ENCODE peak calls at places on chromosome 1, in four cellular contexts. One of them, this sample, is unnamed.

GRCh38 chr1:29317916-29318530 is 81.7 kb downstream of the PTPRU start:
- DNase-seq in K562: no peak
- DNase-seq in HepG2: no peak
- DNase-seq in SK-N-SH: no peak
- DNase-seq in this sample: no peak

GRCh38 chr1:55869050-55869449 is 653.9 kb upstream of the USP24 start:
- DNase-seq in K562: no peak
- DNase-seq in HepG2: no peak
- DNase-seq in SK-N-SH: no peak
- DNase-seq in this sample: no peak

GRCh38 chr1:63729227-63729620 is 44.6 kb upstream of the ROR1 start:
- DNase-seq in K562: no peak
- DNase-seq in HepG2: no peak
- DNase-seq in SK-N-SH: no peak
- DNase-seq in this sample: no peak

GRCh38 chr1:32716312-32717126 is 13.9 kb upstream of the SYNC start:
- DNase-seq in K562: peak; percentile 96
- DNase-seq in HepG2: peak; percentile 89
- DNase-seq in SK-N-SH: peak; percentile 70
- DNase-seq in this sample: peak; percentile 99

GRCh38 chr1:29236993-29237905 is 927 bp downstream of the PTPRU start:
- DNase-seq in K562: peak; percentile 53
- DNase-seq in HepG2: peak; percentile 34
- DNase-seq in SK-N-SH: peak; percentile 79
- DNase-seq in this sample: peak; percentile 49

GRCh38 chr1:168628807-168629206 is 52.4 kb downstream of the XCL1 start:
- DNase-seq in K562: no peak
- DNase-seq in HepG2: no peak
- DNase-seq in SK-N-SH: no peak
- DNase-seq in this sample: no peak

GRCh38 chr1:112995890-112996289 is 39.9 kb upstream of the SLC16A1 start:
- DNase-seq in K562: no peak
- DNase-seq in HepG2: no peak
- DNase-seq in SK-N-SH: no peak
- DNase-seq in this sample: no peak

GRCh38 chr1:168206111-168206510 is 19.7 kb upstream of the SFT2D2 start:
- DNase-seq in K562: no peak
- DNase-seq in HepG2: no peak
- DNase-seq in SK-N-SH: no peak
- DNase-seq in this sample: no peak

GRCh38 chr1:118947790-118948189 is 40.4 kb downstream of the TBX15 start:
- DNase-seq in K562: no peak
- DNase-seq in HepG2: no peak
- DNase-seq in SK-N-SH: no peak
- DNase-seq in this sample: no peak

GRCh38 chr1:87941292-87941946 is 612.7 kb downstream of the LMO4 start:
- DNase-seq in K562: no peak
- DNase-seq in HepG2: no peak
- DNase-seq in SK-N-SH: no peak
- DNase-seq in this sample: no peak

GRCh38 chr1:77220687-77221463 is 1.6 kb upstream of the PIGK start:
- DNase-seq in K562: no peak
- DNase-seq in HepG2: no peak
- DNase-seq in SK-N-SH: no peak
- DNase-seq in this sample: no peak

GRCh38 chr1:21332691-21333449 is 42.6 kb upstream of the ECE1 start:
- DNase-seq in K562: no peak
- DNase-seq in HepG2: peak; percentile 59
- DNase-seq in SK-N-SH: no peak
- DNase-seq in this sample: no peak

GRCh38 chr1:77776007-77776725 is 3.3 kb upstream of the MIGA1 start:
- DNase-seq in K562: no peak
- DNase-seq in HepG2: no peak
- DNase-seq in SK-N-SH: no peak
- DNase-seq in this sample: no peak

GRCh38 chr1:13706058-13706457 is 6.1 kb downstream of the PRDM2 start:
- DNase-seq in K562: no peak
- DNase-seq in HepG2: no peak
- DNase-seq in SK-N-SH: no peak
- DNase-seq in this sample: no peak

GRCh38 chr1:108505766-108506075 is 54.2 kb upstream of the EEIG2 start:
- DNase-seq in K562: no peak
- DNase-seq in HepG2: no peak
- DNase-seq in SK-N-SH: no peak
- DNase-seq in this sample: no peak

GRCh38 chr1:179550753-179551682 is 24.7 kb downstream of the NPHS2 start:
- DNase-seq in K562: no peak
- DNase-seq in HepG2: peak; percentile 23
- DNase-seq in SK-N-SH: no peak
- DNase-seq in this sample: no peak

GRCh38 chr1:3225668-3226067 is 156.7 kb downstream of the PRDM16 start:
- DNase-seq in K562: no peak
- DNase-seq in HepG2: no peak
- DNase-seq in SK-N-SH: no peak
- DNase-seq in this sample: no peak

GRCh38 chr1:55781944-55782482 is 566.8 kb upstream of the USP24 start:
- DNase-seq in K562: no peak
- DNase-seq in HepG2: no peak
- DNase-seq in SK-N-SH: no peak
- DNase-seq in this sample: no peak

GRCh38 chr1:157202331-157202730 is 64.1 kb upstream of the ETV3 start:
- DNase-seq in K562: no peak
- DNase-seq in HepG2: no peak
- DNase-seq in SK-N-SH: no peak
- DNase-seq in this sample: no peak

DNA sequence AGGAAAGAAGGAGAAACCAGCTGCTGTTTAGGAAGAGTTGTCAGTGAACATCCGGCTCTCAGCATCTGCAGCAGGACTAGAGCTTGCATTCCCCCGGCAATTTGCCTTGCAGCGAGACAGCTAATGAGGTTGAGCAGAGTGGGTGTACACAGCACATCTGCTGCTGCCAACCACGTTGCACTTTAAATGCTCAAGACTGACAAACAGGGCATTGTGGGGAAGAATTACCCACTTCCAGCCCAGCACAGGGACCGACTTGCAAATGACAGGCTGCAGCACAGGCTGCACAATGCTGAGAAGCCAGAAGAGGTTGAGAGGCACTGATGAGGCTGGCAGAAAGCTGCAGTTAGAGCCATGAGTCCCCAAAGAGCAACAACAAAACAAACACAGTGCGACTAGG is 47.5 kb upstream of the PLA2G2C start:
- DNase-seq in K562: no peak
- DNase-seq in HepG2: no peak
- DNase-seq in SK-N-SH: peak; percentile 69
- DNase-seq in this sample: no peak
- TF ChIP-seq FOXJ3 in K562: no peak
- TF ChIP-seq FOXJ3 in HepG2: no peak
- TF ChIP-seq FOXJ3 in SK-N-SH: no peak
- TF ChIP-seq FOXJ3 in this sample: no peak

GRCh38 chr1:24393892-24394291 is 19.7 kb downstream of the STPG1 start:
- DNase-seq in K562: peak; percentile 2
- DNase-seq in HepG2: no peak
- DNase-seq in SK-N-SH: no peak
- DNase-seq in this sample: no peak
- TF ChIP-seq USF2 in K562: no peak
- TF ChIP-seq USF2 in HepG2: no peak
- TF ChIP-seq USF2 in SK-N-SH: no peak
- TF ChIP-seq USF2 in this sample: no peak

GRCh38 chr1:160924791-160925651 is 29.6 kb downstream of the ITLN2 start:
- DNase-seq in K562: no peak
- DNase-seq in HepG2: no peak
- DNase-seq in SK-N-SH: no peak
- DNase-seq in this sample: no peak

DNA sequence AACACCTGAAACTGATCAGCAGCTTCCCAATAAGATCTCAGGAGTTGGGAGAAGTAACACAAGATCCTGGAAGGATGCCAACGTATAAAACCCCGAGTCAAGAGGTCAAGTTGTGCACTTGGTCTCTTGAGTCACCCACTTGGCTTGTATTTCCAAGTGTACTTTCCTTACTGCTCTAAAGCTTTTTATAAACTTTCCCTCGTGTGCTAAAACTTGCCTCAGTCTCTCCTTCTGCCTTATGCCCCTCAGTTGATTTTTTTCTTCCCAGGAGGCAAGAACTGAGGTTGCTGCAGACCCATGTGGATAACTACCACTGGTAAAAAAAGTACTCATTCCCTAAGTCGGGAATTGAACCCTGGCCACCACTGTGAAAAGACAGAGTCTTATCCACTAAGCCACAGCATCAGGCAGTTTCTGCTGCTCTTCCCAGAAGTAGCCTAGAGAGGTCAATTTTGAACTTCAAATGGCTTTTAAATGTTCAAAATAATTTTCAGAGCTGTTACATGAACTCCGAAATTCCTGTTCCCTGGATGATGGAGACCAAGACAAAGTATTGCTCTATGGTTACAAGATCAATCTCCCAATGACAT is 28.9 kb downstream of the ITLN2 start:
- DNase-seq in K562: no peak
- DNase-seq in HepG2: no peak
- DNase-seq in SK-N-SH: no peak
- DNase-seq in this sample: no peak
- TF ChIP-seq FOXJ3 in K562: no peak
- TF ChIP-seq FOXJ3 in HepG2: no peak
- TF ChIP-seq FOXJ3 in SK-N-SH: no peak
- TF ChIP-seq FOXJ3 in this sample: no peak

GRCh38 chr1:225845097-225845496 is 35.2 kb downstream of the EPHX1 start:
- DNase-seq in K562: no peak
- DNase-seq in HepG2: no peak
- DNase-seq in SK-N-SH: no peak
- DNase-seq in this sample: no peak

GRCh38 chr1:225846331-225847310 is 35.6 kb downstream of the TMEM63A start:
- DNase-seq in K562: no peak
- DNase-seq in HepG2: no peak
- DNase-seq in SK-N-SH: no peak
- DNase-seq in this sample: no peak

GRCh38 chr1:225844236-225845061 is 34.5 kb downstream of the EPHX1 start:
- DNase-seq in K562: no peak
- DNase-seq in HepG2: no peak
- DNase-seq in SK-N-SH: no peak
- DNase-seq in this sample: no peak

GRCh38 chr1:225847610-225848009 is 34.6 kb downstream of the TMEM63A start:
- DNase-seq in K562: no peak
- DNase-seq in HepG2: no peak
- DNase-seq in SK-N-SH: no peak
- DNase-seq in this sample: no peak

DNA sequence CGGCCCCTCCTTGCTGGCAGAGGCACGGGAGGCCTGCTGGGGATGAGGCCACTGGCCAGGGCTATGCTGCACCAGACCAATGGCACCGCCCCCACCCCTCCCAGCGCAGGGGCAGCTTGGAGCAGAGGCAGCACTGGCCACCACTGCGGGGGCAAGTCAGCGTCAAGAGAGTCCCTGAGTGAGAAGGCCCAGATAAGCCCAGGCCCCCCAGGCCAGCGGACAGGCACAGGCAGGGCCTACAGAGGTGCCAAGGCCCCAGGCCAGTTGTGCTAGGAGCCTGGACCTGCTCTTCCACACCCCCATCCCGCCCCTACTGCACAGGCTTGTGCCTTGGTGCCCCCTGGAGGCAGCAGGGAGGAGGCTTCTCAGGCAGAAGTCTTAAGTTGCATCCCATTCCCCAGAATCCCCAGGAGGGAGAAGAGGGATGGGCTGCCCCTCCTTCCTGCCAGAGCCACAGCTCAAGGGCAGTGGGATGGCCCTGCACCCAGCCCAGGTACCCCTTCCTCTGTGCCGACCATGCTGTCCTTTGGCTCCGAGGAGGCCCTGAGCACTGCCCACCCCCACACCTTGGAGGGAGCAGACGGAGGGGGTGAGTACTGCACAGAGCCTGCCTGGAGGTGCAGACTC is 35.8 kb downstream of the EPHX1 start:
- DNase-seq in K562: peak; percentile 87
- DNase-seq in HepG2: peak; percentile 71
- DNase-seq in SK-N-SH: peak; percentile 85
- DNase-seq in this sample: peak; percentile 90
- TF ChIP-seq USF2 in K562: no peak
- TF ChIP-seq USF2 in HepG2: no peak
- TF ChIP-seq USF2 in SK-N-SH: no peak
- TF ChIP-seq USF2 in this sample: no peak

GRCh38 chr1:246726881-246727280 is 2.7 kb downstream of the SCCPDH start:
- DNase-seq in K562: no peak
- DNase-seq in HepG2: no peak
- DNase-seq in SK-N-SH: no peak
- DNase-seq in this sample: no peak
- TF ChIP-seq FOXJ3 in K562: no peak
- TF ChIP-seq FOXJ3 in HepG2: no peak
- TF ChIP-seq FOXJ3 in SK-N-SH: no peak
- TF ChIP-seq FOXJ3 in this sample: no peak

DNA sequence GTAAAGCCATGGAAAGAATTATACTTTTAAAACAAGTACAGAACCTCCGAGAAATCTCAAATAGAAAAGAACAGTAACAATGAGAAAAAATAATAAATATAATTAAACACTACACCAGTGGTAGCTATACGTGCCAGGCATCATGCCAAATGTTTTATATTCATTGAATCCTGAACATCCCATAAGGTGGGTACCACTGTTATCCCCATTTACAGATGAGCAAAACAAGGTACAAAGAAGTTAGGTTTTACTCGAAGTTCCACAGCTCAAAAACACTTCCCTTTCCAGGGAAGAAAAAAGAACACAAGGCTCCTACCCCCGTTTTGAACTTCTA is 33.4 kb downstream of the JAK1 start:
- DNase-seq in K562: no peak
- DNase-seq in HepG2: no peak
- DNase-seq in SK-N-SH: no peak
- DNase-seq in this sample: no peak
- TF ChIP-seq USF2 in K562: no peak
- TF ChIP-seq USF2 in HepG2: no peak
- TF ChIP-seq USF2 in SK-N-SH: no peak
- TF ChIP-seq USF2 in this sample: no peak

This sample was measured in WTC11.